ENCODE peak calls at places on chromosomes 12 and 14, in six cellular contexts. One of them, this sample, is unnamed.
A peak's percentile ranks its signal among the peaks of the same experiment; 100 is the strongest.

GRCh38 chr12:19139795-19140194 is 10.3 kb downstream of the PLEKHA5 start:
- DNase-seq in frontal cortex: no peak
- DNase-seq in GOT3: no peak
- DNase-seq in NCI-H2029 treated with DMSO at 0.1 percent for 48 hours: no peak
- DNase-seq in NCI-H1105 treated with DMSO at 0.1 percent for 48 hours: no peak
- DNase-seq in HepG2: no peak
- DNase-seq in this sample: no peak

GRCh38 chr14:22164616-22165015 is 424.4 kb downstream of the DAD1 start:
- DNase-seq in GOT3: no peak
- DNase-seq in HepG2: no peak
- DNase-seq in NCI-H2029 treated with DMSO at 0.1 percent for 48 hours: no peak
- DNase-seq in frontal cortex: no peak
- DNase-seq in NCI-H1105 treated with DMSO at 0.1 percent for 48 hours: no peak
- DNase-seq in this sample: no peak

GRCh38 chr14:76955575-76956252 is 72.8 kb downstream of the IRF2BPL start:
- DNase-seq in GOT3: no peak
- DNase-seq in HepG2: peak; percentile 59
- DNase-seq in frontal cortex: peak; percentile 47
- DNase-seq in NCI-H2029 treated with DMSO at 0.1 percent for 48 hours: no peak
- DNase-seq in NCI-H1105 treated with DMSO at 0.1 percent for 48 hours: no peak
- DNase-seq in this sample: no peak

GRCh38 chr14:89479802-89480201 is 62.8 kb upstream of the FOXN3 start:
- DNase-seq in frontal cortex: no peak
- DNase-seq in NCI-H2029 treated with DMSO at 0.1 percent for 48 hours: no peak
- DNase-seq in HepG2: no peak
- DNase-seq in NCI-H1105 treated with DMSO at 0.1 percent for 48 hours: no peak
- DNase-seq in GOT3: no peak
- DNase-seq in this sample: no peak

GRCh38 chr12:79020106-79020505 is 155.5 kb downstream of the SYT1 start:
- DNase-seq in GOT3: no peak
- DNase-seq in NCI-H2029 treated with DMSO at 0.1 percent for 48 hours: no peak
- DNase-seq in NCI-H1105 treated with DMSO at 0.1 percent for 48 hours: no peak
- DNase-seq in frontal cortex: no peak
- DNase-seq in HepG2: no peak
- DNase-seq in this sample: no peak

GRCh38 chr12:110940296-110940695 is 19.9 kb upstream of the MYL2 start:
- DNase-seq in NCI-H2029 treated with DMSO at 0.1 percent for 48 hours: no peak
- DNase-seq in frontal cortex: no peak
- DNase-seq in GOT3: no peak
- DNase-seq in NCI-H1105 treated with DMSO at 0.1 percent for 48 hours: no peak
- DNase-seq in HepG2: no peak
- DNase-seq in this sample: no peak

GRCh38 chr12:119308743-119309456 is 25.6 kb upstream of the CCDC60 start:
- DNase-seq in frontal cortex: no peak
- DNase-seq in GOT3: no peak
- DNase-seq in NCI-H2029 treated with DMSO at 0.1 percent for 48 hours: no peak
- DNase-seq in HepG2: no peak
- DNase-seq in NCI-H1105 treated with DMSO at 0.1 percent for 48 hours: peak; percentile 5
- DNase-seq in this sample: no peak

GRCh38 chr12:6664902-6665301 is 2.0 kb upstream of the ING4 start:
- DNase-seq in NCI-H2029 treated with DMSO at 0.1 percent for 48 hours: no peak
- DNase-seq in HepG2: no peak
- DNase-seq in GOT3: no peak
- DNase-seq in frontal cortex: no peak
- DNase-seq in NCI-H1105 treated with DMSO at 0.1 percent for 48 hours: no peak
- DNase-seq in this sample: no peak

GRCh38 chr12:56261503-56262230 is 3.5 kb upstream of the ANKRD52 start:
- DNase-seq in frontal cortex: no peak
- DNase-seq in HepG2: no peak
- DNase-seq in NCI-H2029 treated with DMSO at 0.1 percent for 48 hours: no peak
- DNase-seq in NCI-H1105 treated with DMSO at 0.1 percent for 48 hours: no peak
- DNase-seq in GOT3: no peak
- DNase-seq in this sample: no peak

GRCh38 chr12:65798903-65799302 is 25.4 kb upstream of the HMGA2 start:
- DNase-seq in NCI-H1105 treated with DMSO at 0.1 percent for 48 hours: no peak
- DNase-seq in NCI-H2029 treated with DMSO at 0.1 percent for 48 hours: no peak
- DNase-seq in GOT3: no peak
- DNase-seq in frontal cortex: no peak
- DNase-seq in HepG2: no peak
- DNase-seq in this sample: no peak

GRCh38 chr12:105977256-105978051 is 161.3 kb downstream of the NUAK1 start:
- DNase-seq in GOT3: no peak
- DNase-seq in NCI-H2029 treated with DMSO at 0.1 percent for 48 hours: no peak
- DNase-seq in HepG2: no peak
- DNase-seq in frontal cortex: no peak
- DNase-seq in NCI-H1105 treated with DMSO at 0.1 percent for 48 hours: no peak
- DNase-seq in this sample: no peak

GRCh38 chr12:80622271-80622670 is 85.2 kb upstream of the MYF6 start:
- DNase-seq in frontal cortex: no peak
- DNase-seq in NCI-H1105 treated with DMSO at 0.1 percent for 48 hours: no peak
- DNase-seq in NCI-H2029 treated with DMSO at 0.1 percent for 48 hours: no peak
- DNase-seq in HepG2: no peak
- DNase-seq in GOT3: no peak
- DNase-seq in this sample: no peak

GRCh38 chr14:43145361-43145760 is 1361.7 kb downstream of the FSCB start:
- DNase-seq in GOT3: no peak
- DNase-seq in HepG2: no peak
- DNase-seq in NCI-H1105 treated with DMSO at 0.1 percent for 48 hours: no peak
- DNase-seq in frontal cortex: no peak
- DNase-seq in NCI-H2029 treated with DMSO at 0.1 percent for 48 hours: no peak
- DNase-seq in this sample: no peak

GRCh38 chr12:108198043-108198442 is 69.0 kb downstream of the WSCD2 start:
- DNase-seq in NCI-H2029 treated with DMSO at 0.1 percent for 48 hours: no peak
- DNase-seq in GOT3: no peak
- DNase-seq in HepG2: no peak
- DNase-seq in frontal cortex: no peak
- DNase-seq in NCI-H1105 treated with DMSO at 0.1 percent for 48 hours: no peak
- DNase-seq in this sample: no peak

GRCh38 chr14:89845346-89845745 is 109.2 kb downstream of the EFCAB11 start:
- DNase-seq in NCI-H2029 treated with DMSO at 0.1 percent for 48 hours: no peak
- DNase-seq in frontal cortex: no peak
- DNase-seq in GOT3: no peak
- DNase-seq in NCI-H1105 treated with DMSO at 0.1 percent for 48 hours: no peak
- DNase-seq in HepG2: no peak
- DNase-seq in this sample: no peak

GRCh38 chr12:55679691-55680090 is 28.0 kb downstream of the ITGA7 start:
- DNase-seq in frontal cortex: no peak
- DNase-seq in HepG2: no peak
- DNase-seq in NCI-H1105 treated with DMSO at 0.1 percent for 48 hours: no peak
- DNase-seq in NCI-H2029 treated with DMSO at 0.1 percent for 48 hours: no peak
- DNase-seq in GOT3: no peak
- DNase-seq in this sample: no peak

GRCh38 chr12:27631813-27632491 is 64.3 kb upstream of the REP15 start:
- DNase-seq in NCI-H1105 treated with DMSO at 0.1 percent for 48 hours: no peak
- DNase-seq in GOT3: no peak
- DNase-seq in HepG2: no peak
- DNase-seq in frontal cortex: no peak
- DNase-seq in NCI-H2029 treated with DMSO at 0.1 percent for 48 hours: no peak
- DNase-seq in this sample: no peak

GRCh38 chr12:95836185-95836609 is 22.6 kb upstream of the SNRPF start:
- DNase-seq in NCI-H2029 treated with DMSO at 0.1 percent for 48 hours: peak; percentile 76
- DNase-seq in NCI-H1105 treated with DMSO at 0.1 percent for 48 hours: peak; percentile 90
- DNase-seq in GOT3: no peak
- DNase-seq in frontal cortex: no peak
- DNase-seq in HepG2: no peak
- DNase-seq in this sample: no peak

GRCh38 chr14:94599656-94600004 is 12.6 kb upstream of the SERPINA3 start:
- DNase-seq in frontal cortex: no peak
- DNase-seq in NCI-H1105 treated with DMSO at 0.1 percent for 48 hours: no peak
- DNase-seq in GOT3: no peak
- DNase-seq in HepG2: no peak
- DNase-seq in NCI-H2029 treated with DMSO at 0.1 percent for 48 hours: no peak
- DNase-seq in this sample: no peak

GRCh38 chr12:52975820-52976573 is 27.1 kb downstream of the KRT18 start:
- DNase-seq in HepG2: peak; percentile 68
- DNase-seq in frontal cortex: no peak
- DNase-seq in NCI-H2029 treated with DMSO at 0.1 percent for 48 hours: peak; percentile 68
- DNase-seq in NCI-H1105 treated with DMSO at 0.1 percent for 48 hours: no peak
- DNase-seq in GOT3: no peak
- DNase-seq in this sample: no peak

GRCh38 chr14:30808576-30808975 is 65.8 kb upstream of the COCH start:
- DNase-seq in HepG2: no peak
- DNase-seq in GOT3: no peak
- DNase-seq in NCI-H1105 treated with DMSO at 0.1 percent for 48 hours: no peak
- DNase-seq in frontal cortex: no peak
- DNase-seq in NCI-H2029 treated with DMSO at 0.1 percent for 48 hours: no peak
- DNase-seq in this sample: no peak

GRCh38 chr12:68943848-68944247 is 10.9 kb upstream of the CPM start:
- DNase-seq in GOT3: no peak
- DNase-seq in NCI-H1105 treated with DMSO at 0.1 percent for 48 hours: no peak
- DNase-seq in frontal cortex: no peak
- DNase-seq in HepG2: peak; percentile 22
- DNase-seq in NCI-H2029 treated with DMSO at 0.1 percent for 48 hours: no peak
- DNase-seq in this sample: no peak

GRCh38 chr12:105724651-105725050 is 394.2 kb downstream of the C12orf75 start:
- DNase-seq in NCI-H1105 treated with DMSO at 0.1 percent for 48 hours: no peak
- DNase-seq in GOT3: no peak
- DNase-seq in frontal cortex: no peak
- DNase-seq in NCI-H2029 treated with DMSO at 0.1 percent for 48 hours: no peak
- DNase-seq in HepG2: no peak
- DNase-seq in this sample: no peak

GRCh38 chr12:64083285-64084210 is 138.5 kb downstream of the KICS2 start:
- DNase-seq in HepG2: no peak
- DNase-seq in NCI-H1105 treated with DMSO at 0.1 percent for 48 hours: peak; percentile 72
- DNase-seq in GOT3: peak; percentile 93
- DNase-seq in NCI-H2029 treated with DMSO at 0.1 percent for 48 hours: peak; percentile 53
- DNase-seq in frontal cortex: peak; percentile 21
- DNase-seq in this sample: no peak

GRCh38 chr12:3770891-3771290 is 18.0 kb upstream of the CRACR2A start:
- DNase-seq in HepG2: no peak
- DNase-seq in NCI-H1105 treated with DMSO at 0.1 percent for 48 hours: no peak
- DNase-seq in GOT3: no peak
- DNase-seq in frontal cortex: no peak
- DNase-seq in NCI-H2029 treated with DMSO at 0.1 percent for 48 hours: no peak
- DNase-seq in this sample: no peak

GRCh38 chr12:132173135-132174014 is 29.1 kb downstream of the NOC4L start:
- DNase-seq in HepG2: no peak
- DNase-seq in GOT3: no peak
- DNase-seq in NCI-H1105 treated with DMSO at 0.1 percent for 48 hours: no peak
- DNase-seq in NCI-H2029 treated with DMSO at 0.1 percent for 48 hours: no peak
- DNase-seq in frontal cortex: no peak
- DNase-seq in this sample: no peak

This sample was measured in D721Med.